ENCODE peak calls at places on chromosomes 2 and 18, in nine cellular contexts. D, Y, T, Q, W, X, V, S and O are unnamed samples. For H3K4me1, the result is how much of the 10 kb centered on the place peaks cover.

GRCh38 chr2:121689356-121689755 is 40.1 kb upstream of the CLASP1 start:
- DNase-seq in D (no peak), X (peak), S (no peak), W (no peak), Q (no peak), T (no peak), Y (peak), V (no peak), O (no peak)

GRCh38 chr2:192137451-192137850 is 57.3 kb downstream of the TMEFF2 start:
- DNase-seq in Q (no peak), T (no peak), X (no peak), V (no peak), Y (no peak), S (no peak), D (no peak), W (no peak), O (no peak)

GRCh38 chr2:217935901-217936684 is 66.7 kb downstream of the TNS1 start:
- DNase-seq in V (peak), D (no peak), S (peak), Y (peak), X (no peak), T (no peak), Q (peak), W (no peak), O (no peak)

GRCh38 chr18:13264091-13264777 is 45.7 kb downstream of the LDLRAD4 start:
- DNase-seq in W (no peak), V (peak), T (no peak), S (no peak), Q (peak), D (peak), Y (no peak), X (peak), O (no peak)

GRCh38 chr2:241692448-241692847 is 5.8 kb upstream of the DTYMK start:
- DNase-seq in Y (no peak), S (no peak), Q (no peak), W (no peak), X (peak), T (no peak), V (no peak), D (no peak), O (no peak)

GRCh38 chr2:229884775-229885699 is 36.8 kb downstream of the TRIP12 start:
- DNase-seq in V (no peak), S (no peak), W (no peak), Y (no peak), X (no peak), D (no peak), T (no peak), Q (no peak), O (no peak)

GRCh38 chr18:8890957-8891464 is 185.7 kb downstream of the MTCL1 start:
- DNase-seq in S (no peak), X (peak), W (no peak), Q (no peak), D (no peak), Y (peak), V (no peak), T (no peak), O (no peak)

GRCh38 chr2:64263315-64263714 is 119.1 kb upstream of the PELI1 start:
- DNase-seq in Q (no peak), Y (no peak), S (no peak), V (no peak), D (no peak), T (no peak), X (peak), W (no peak), O (no peak)

GRCh38 chr2:44522846-44523245 is 161.1 kb downstream of the CAMKMT start:
- DNase-seq in S (no peak), Y (no peak), T (no peak), W (no peak), D (no peak), X (no peak), Q (no peak), V (no peak), O (no peak)

GRCh38 chr2:207511851-207512250 is 17.9 kb upstream of the CREB1 start:
- DNase-seq in T (no peak), Y (peak), X (no peak), Q (no peak), V (no peak), W (no peak), D (no peak), S (no peak), O (no peak)

GRCh38 chr2:168545439-168546082 is 89.5 kb downstream of the CERS6 start:
- DNase-seq in T (no peak), X (peak), Y (no peak), V (no peak), D (no peak), S (no peak), Q (no peak), W (no peak), O (no peak)

GRCh38 chr2:230974096-230974913 is 21.6 kb upstream of the SPATA3 start:
- DNase-seq in D (no peak), Q (no peak), S (no peak), W (no peak), Y (no peak), X (no peak), T (no peak), V (no peak), O (no peak)

GRCh38 chr18:46283268-46283667 is 179.1 kb downstream of the HAUS1 start:
- DNase-seq in X (no peak), V (no peak), Q (no peak), Y (no peak), W (no peak), T (no peak), D (no peak), S (no peak), O (no peak)

GRCh38 chr2:97749611-97750010 is 36.2 kb downstream of the ZAP70 start:
- DNase-seq in X (no peak), D (no peak), W (no peak), S (no peak), V (peak), Y (peak), T (no peak), Q (no peak), O (no peak)

GRCh38 chr2:16741508-16741907 is 75.9 kb upstream of the CYRIA start:
- DNase-seq in W (no peak), X (no peak), Q (no peak), Y (no peak), S (no peak), V (no peak), D (no peak), T (no peak), O (no peak)

GRCh38 chr18:77650799-77651385 is 401.2 kb downstream of the GALR1 start:
- DNase-seq in Y (peak), T (peak), V (peak), Q (peak), D (peak), W (peak), S (peak), X (peak), O (peak)

GRCh38 chr2:219522111-219523030 is 8.1 kb downstream of the ASIC4 start:
- DNase-seq in Y (peak), W (no peak), S (no peak), D (no peak), Q (no peak), X (peak), V (no peak), T (no peak), O (no peak)

GRCh38 chr2:18045230-18045629 is 166.8 kb downstream of the KCNS3 start:
- DNase-seq in Y (no peak), W (no peak), Q (no peak), T (no peak), S (no peak), V (no peak), X (no peak), D (no peak), O (no peak)

GRCh38 chr18:26909599-26910290 is 44.2 kb upstream of the AQP4 start:
- DNase-seq in X (no peak), W (no peak), Y (peak), S (no peak), Q (no peak), D (no peak), V (no peak), T (no peak), O (no peak)

GRCh38 chr2:199558156-199558555 is 100.4 kb upstream of the SATB2 start:
- DNase-seq in D (no peak), W (no peak), S (no peak), X (no peak), Y (no peak), V (no peak), T (no peak), Q (no peak), O (no peak)

DNA sequence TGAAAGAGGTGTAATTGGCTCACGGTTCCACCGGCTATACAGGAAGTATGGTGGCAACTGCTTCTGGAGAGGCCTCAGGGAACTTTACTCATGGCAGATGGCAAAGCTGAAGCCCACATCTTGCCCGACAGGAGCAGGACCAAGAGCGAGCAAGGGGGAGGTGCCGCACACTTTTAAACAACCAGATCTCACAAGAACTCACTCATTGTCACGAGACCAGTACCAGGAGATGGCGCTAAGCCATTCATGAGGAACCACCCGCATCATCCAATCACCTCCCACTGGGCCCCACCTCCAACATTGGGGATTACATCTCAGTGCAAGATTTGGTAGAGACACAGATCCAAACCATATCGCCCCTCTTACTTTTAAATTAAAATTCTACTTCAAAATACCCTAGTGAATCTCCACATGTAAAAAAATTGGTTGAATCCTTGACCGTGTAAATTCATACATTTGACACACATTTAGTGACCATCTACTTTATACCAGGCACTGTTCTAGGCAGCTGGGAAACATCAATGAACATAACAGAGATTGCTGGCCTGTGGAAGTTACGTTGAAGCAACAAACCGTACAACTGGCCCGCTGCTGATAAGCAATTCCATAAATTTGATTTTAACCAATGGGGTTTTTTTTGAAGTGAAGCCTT is 87.6 kb downstream of the ALPK2 start:
- DNase-seq in Y (peak), W (no peak), D (no peak), S (no peak), V (no peak), Q (no peak), T (no peak), X (no peak), O (no peak)
- TF ChIP-seq CTCF in Y (peak), W (no peak), D (no peak), S (no peak), V (peak), Q (peak), T (no peak), X (no peak), O (no peak)

GRCh38 chr2:26710743-26711456 is 18.4 kb downstream of the KCNK3 start:
- DNase-seq in V (peak), Q (no peak), X (no peak), Y (no peak), W (no peak), T (no peak), D (peak), S (peak), O (no peak)

GRCh38 chr2:26709323-26710110 is 17.0 kb downstream of the KCNK3 start:
- DNase-seq in D (no peak), T (no peak), S (peak), Y (no peak), W (no peak), X (no peak), Q (no peak), V (no peak), O (no peak)

GRCh38 chr2:26708457-26708856 is 15.9 kb downstream of the KCNK3 start:
- DNase-seq in Q (no peak), V (no peak), W (no peak), Y (no peak), S (peak), D (no peak), X (no peak), T (no peak), O (no peak)

GRCh38 chr2:26711457-26712155 is 19.1 kb downstream of the KCNK3 start:
- DNase-seq in T (no peak), D (no peak), X (no peak), W (no peak), Q (no peak), S (peak), V (no peak), Y (no peak), O (no peak)

DNA sequence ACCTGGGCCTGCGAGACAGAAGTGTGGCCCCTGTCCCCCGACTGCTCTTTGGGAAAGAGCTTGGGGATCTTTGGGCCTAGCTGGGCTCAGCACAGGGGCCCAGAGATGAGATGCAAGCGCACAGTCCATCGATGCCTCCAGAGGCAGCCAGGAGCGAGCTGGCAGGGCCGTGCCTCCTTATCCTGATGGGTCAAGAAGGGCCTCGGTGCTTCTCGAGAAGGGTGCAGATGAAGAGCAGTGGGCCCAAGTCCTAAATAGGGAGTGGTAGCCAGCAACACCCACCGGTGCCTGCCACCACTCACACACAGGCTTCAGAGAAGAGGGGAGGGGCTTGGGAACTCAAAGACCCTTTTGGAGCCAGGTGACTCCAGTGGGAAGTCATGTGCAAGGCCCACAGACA is 17.7 kb downstream of the KCNK3 start:
- DNase-seq in D (no peak), Q (no peak), X (no peak), V (no peak), T (no peak), Y (no peak), W (no peak), S (peak), O (no peak)
- H3K4me1 ChIP-seq in D (under half), Q (under half), X (half or more), V (half or more), T (under half), Y (under half), W (under half), S (under half), O (under half)

GRCh38 chr2:212249451-212249850 is 289.2 kb downstream of the ERBB4 start:
- DNase-seq in V (no peak), X (peak), Q (no peak), W (no peak), T (no peak), D (no peak), Y (peak), S (no peak), O (no peak)
- TF ChIP-seq CTCF in V (peak), X (peak), Q (no peak), W (no peak), T (no peak), D (no peak), Y (peak), S (peak), O (no peak)

DNA sequence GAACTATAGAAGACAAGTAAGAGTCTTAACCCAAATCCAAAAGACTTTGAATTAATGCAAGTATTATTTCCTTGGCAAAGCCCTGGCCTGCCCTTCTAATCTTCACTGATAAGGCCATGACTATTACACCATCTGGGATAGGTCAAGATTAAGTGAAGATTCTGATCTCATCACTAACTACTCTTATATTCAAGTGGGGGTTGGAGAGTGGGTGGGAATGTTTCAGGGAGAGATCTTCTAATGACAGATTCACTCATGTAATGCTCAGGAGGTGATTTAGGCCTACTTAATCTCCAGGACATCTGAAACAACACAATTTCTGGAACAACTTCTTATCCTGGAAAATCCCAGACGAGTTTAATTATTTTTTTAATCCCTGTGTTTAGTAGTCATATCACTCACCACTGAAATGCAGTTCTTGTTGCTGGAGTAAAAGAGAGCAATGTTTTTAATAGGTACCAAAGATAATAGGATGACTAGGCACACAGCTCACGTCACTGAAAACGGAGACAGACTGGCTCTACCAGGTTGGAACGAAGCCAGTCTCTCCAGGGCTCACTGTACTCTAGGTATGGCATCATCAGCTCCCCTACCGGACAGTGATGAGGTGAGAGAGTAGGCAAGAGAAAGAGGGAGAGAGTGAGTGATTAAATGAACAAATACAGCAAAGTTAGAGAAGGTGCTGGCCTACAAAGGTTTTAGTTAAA is 133.1 kb downstream of the NCKAP5 start:
- DNase-seq in T (no peak), D (peak), S (no peak), Q (no peak), V (peak), X (peak), Y (no peak), W (no peak), O (no peak)
- H3K4me1 ChIP-seq in T (under half), D (under half), S (under half), Q (under half), V (under half), X (under half), Y (under half), W (under half), O (under half)

GRCh38 chr18:63974991-63975390 is 5.1 kb downstream of the SERPINB8 start:
- DNase-seq in T (no peak), S (no peak), V (no peak), D (no peak), Y (peak), X (no peak), Q (no peak), W (peak), O (no peak)
- TF ChIP-seq CTCF in T (no peak), S (no peak), V (peak), D (no peak), Y (peak), X (no peak), Q (no peak), W (no peak), O (no peak)

DNA sequence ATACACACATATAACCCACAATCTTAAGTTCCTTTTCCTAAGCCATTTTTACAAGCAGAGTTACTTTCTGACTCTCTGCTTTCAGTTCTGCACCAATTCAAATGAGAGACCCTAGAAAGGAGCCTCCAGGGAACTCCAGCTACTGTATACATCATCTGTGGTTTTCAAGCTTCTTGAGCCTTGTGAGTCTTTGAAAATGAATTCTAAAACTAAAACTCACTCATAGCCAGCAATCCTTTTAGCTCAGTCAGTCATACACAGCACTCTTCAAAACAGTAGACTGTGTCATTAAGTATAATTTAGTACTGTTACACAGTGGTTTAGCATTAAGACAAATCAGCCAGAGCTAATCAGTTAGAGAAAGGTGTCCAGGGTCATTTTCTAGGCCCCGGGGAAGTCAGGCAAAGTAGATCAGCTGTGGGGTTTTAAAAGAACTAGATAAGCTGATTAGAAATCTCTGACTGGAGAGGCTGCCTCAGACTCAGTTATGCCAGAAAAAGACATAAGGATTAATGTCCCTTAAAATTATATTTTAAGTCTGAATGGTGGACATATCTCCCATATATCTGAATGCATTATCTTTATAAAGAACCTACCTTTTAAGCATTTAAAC is 322.1 kb upstream of the THUMPD2 start:
- DNase-seq in V (no peak), D (no peak), S (no peak), Y (no peak), X (no peak), Q (no peak), T (no peak), W (no peak), O (no peak)
- H3K4me1 ChIP-seq in V (half or more), D (half or more), S (under half), Y (under half), X (under half), Q (under half), T (under half), W (under half), O (under half)

GRCh38 chr2:120686511-120687168 is 49.0 kb upstream of the GLI2 start:
- DNase-seq in S (peak), V (no peak), T (no peak), D (no peak), W (no peak), X (no peak), Q (no peak), Y (no peak), O (no peak)
- TF ChIP-seq CTCF in S (no peak), V (no peak), T (no peak), D (no peak), W (no peak), X (peak), Q (peak), Y (peak), O (no peak)